ENCODE peak calls at places on chromosomes 13 and 19, in four cellular contexts. D is stimulated activated CD4-positive, alpha-beta T cell treated with anti-CD3 and anti-CD28 coated beads, Interleukin-15, amount 100 ng/mL, for 1 hour; T is cerebellum; M is H9. K is an unnamed sample.

GRCh38 chr19:43467730-43468129 is 2.3 kb upstream of the LYPD3 start:
- DNase-seq in D (no peak), M (no peak), T (no peak), K (no peak)

GRCh38 chr19:1167687-1168561 is 6.1 kb downstream of the SBNO2 start:
- DNase-seq in M (no peak), T (no peak), D (no peak), K (no peak)

GRCh38 chr19:38544569-38545315 is 73.0 kb downstream of the MAP4K1 start:
- DNase-seq in M (no peak), D (no peak), T (no peak), K (no peak)

GRCh38 chr19:55173717-55174409 is 6.2 kb downstream of the SYT5 start:
- DNase-seq in T (peak; percentile 37), D (no peak), M (peak; percentile 95), K (no peak)

GRCh38 chr19:29823581-29824330 is 12.0 kb downstream of the CCNE1 start:
- DNase-seq in T (no peak), M (no peak), D (no peak), K (no peak)

GRCh38 chr13:68369739-68370138 is 1139.6 kb upstream of the PCDH9 start:
- DNase-seq in M (no peak), T (no peak), D (no peak), K (no peak)

GRCh38 chr13:111418101-111418500 is 97.7 kb downstream of the TEX29 start:
- DNase-seq in D (no peak), M (no peak), T (no peak), K (no peak)

GRCh38 chr19:29618871-29619270 is 12.8 kb downstream of the POP4 start:
- DNase-seq in M (no peak), T (no peak), D (no peak), K (no peak)

GRCh38 chr19:46813570-46814358 is 25.4 kb upstream of the SLC1A5 start:
- DNase-seq in T (no peak), M (no peak), D (no peak), K (no peak)

GRCh38 chr19:42115219-42115618 is 17.0 kb downstream of the POU2F2 start:
- DNase-seq in D (no peak), T (no peak), M (no peak), K (no peak)

GRCh38 chr13:71935166-71935840 is 68.3 kb upstream of the DACH1 start:
- DNase-seq in M (no peak), T (no peak), D (no peak), K (no peak)

GRCh38 chr19:10389863-10390262 is 9.5 kb upstream of the TYK2 start:
- DNase-seq in D (no peak), M (peak; percentile 68), T (no peak), K (no peak)

GRCh38 chr13:53100394-53101063 is 71.9 kb downstream of the OLFM4 start:
- DNase-seq in T (no peak), M (no peak), D (no peak), K (no peak)

GRCh38 chr19:2167896-2168618 is 4.3 kb downstream of the DOT1L start:
- DNase-seq in D (no peak), M (no peak), T (no peak), K (no peak)

GRCh38 chr19:45058622-45059159 is 17.6 kb downstream of the ZNF296 start:
- DNase-seq in M (no peak), T (no peak), D (no peak), K (no peak)

GRCh38 chr19:32246032-32246431 is 99.4 kb upstream of the ZNF507 start:
- DNase-seq in M (no peak), D (no peak), T (no peak), K (no peak)

GRCh38 chr13:40336228-40337221 is 329.9 kb downstream of the FOXO1 start:
- DNase-seq in M (no peak), T (no peak), D (no peak), K (no peak)

GRCh38 chr19:49581007-49581508 is at the start of gene PRRG2:
- DNase-seq in T (no peak), M (peak; percentile 47), D (no peak), K (no peak)

GRCh38 chr13:46648166-46648607 is 95.2 kb downstream of the LRCH1 start:
- DNase-seq in T (no peak), D (no peak), M (no peak), K (no peak)

GRCh38 chr13:102517959-102518358 is 78.8 kb upstream of the TPP2 start:
- DNase-seq in T (no peak), M (no peak), D (no peak), K (no peak)

GRCh38 chr13:99307648-99308339 is 595 bp upstream of the GPR183 start:
- DNase-seq in D (peak; percentile 39), T (no peak), M (no peak), K (peak; percentile 24)

GRCh38 chr19:58387338-58388174 is 487 bp downstream of the RPS5 start:
- DNase-seq in T (no peak), D (no peak), M (no peak), K (no peak)

GRCh38 chr13:77494226-77494625 is 41.3 kb upstream of the SCEL start:
- DNase-seq in M (no peak), T (no peak), D (no peak), K (no peak)

GRCh38 chr13:74288361-74288911 is 154.2 kb upstream of the KLF12 start:
- DNase-seq in T (peak; percentile 15), M (peak; percentile 41), D (no peak), K (peak; percentile 1)

GRCh38 chr13:20995245-20995829 is 66.0 kb downstream of the LATS2 start:
- DNase-seq in D (no peak), M (peak; percentile 9), T (no peak), K (no peak)

GRCh38 chr13:85728831-85729230 is 70.4 kb downstream of the SLITRK6 start:
- DNase-seq in D (no peak), T (no peak), M (no peak), K (no peak)

GRCh38 chr13:25807562-25807961 is 244.3 kb downstream of the SHISA2 start:
- DNase-seq in D (no peak), T (no peak), M (no peak), K (no peak)

GRCh38 chr13:98252931-98253470 is 75.9 kb upstream of the RNF113B start:
- DNase-seq in D (no peak), M (no peak), T (no peak), K (no peak)

GRCh38 chr19:56113071-56113632 is 7.9 kb downstream of the ZNF787 start:
- DNase-seq in D (no peak), M (no peak), T (no peak), K (no peak)

GRCh38 chr13:43204591-43204990 is 181.2 kb downstream of the DNAJC15 start:
- DNase-seq in T (no peak), D (no peak), M (no peak), K (no peak)

GRCh38 chr19:17245535-17245984 is at the start of gene NR2F6:
- DNase-seq in T (no peak), D (no peak), M (no peak), K (no peak)

GRCh38 chr13:20927858-20928257 is 25.3 kb upstream of the XPO4 start:
- DNase-seq in D (no peak), T (no peak), M (no peak), K (no peak)

GRCh38 chr19:29491491-29491890 is 34.3 kb upstream of the VSTM2B start:
- DNase-seq in T (no peak), M (no peak), D (no peak), K (no peak)

GRCh38 chr19:23343434-23344010 is 51.7 kb downstream of the ZNF91 start:
- DNase-seq in M (no peak), T (no peak), D (no peak), K (no peak)

GRCh38 chr19:17346109-17346671 is 8.8 kb downstream of the GTPBP3 start:
- DNase-seq in D (peak; percentile 68), M (peak; percentile 90), T (peak; percentile 84), K (peak; percentile 60)